ENCODE peak calls at places on chromosomes 16 and 17, in five cellular contexts. F is CD4-positive, alpha-beta T cell; J is uterus; U is breast epithelium; C is ascending aorta. R is an unnamed sample.
A peak's percentile ranks its signal among the peaks of the same experiment; 100 is the strongest.

GRCh38 chr16:22195695-22196558 is 10.2 kb upstream of the EEF2K start:
- DNase-seq in F (peak; percentile 87), J (peak; percentile 95), U (peak; percentile 96), C (peak; percentile 77), R (peak; percentile 96)

GRCh38 chr16:57775661-57776469 is 26.4 kb downstream of the KIFC3 start:
- DNase-seq in F (no peak), J (no peak), U (no peak), C (no peak), R (no peak)

GRCh38 chr16:13111747-13112146 is 210.3 kb downstream of the SHISA9 start:
- DNase-seq in F (no peak), J (no peak), U (no peak), C (no peak), R (no peak)

GRCh38 chr17:10790491-10791401 is 13.2 kb downstream of the TMEM238L start:
- DNase-seq in F (no peak), J (no peak), U (no peak), C (no peak), R (no peak)

GRCh38 chr17:43790311-43790940 is 10.2 kb downstream of the CFAP97D1 start:
- DNase-seq in F (no peak), J (no peak), U (no peak), C (no peak), R (no peak)

GRCh38 chr16:588639-588888 is 1.3 kb upstream of the RAB40C start:
- DNase-seq in F (no peak), J (no peak), U (no peak), C (no peak), R (no peak)

GRCh38 chr16:82293671-82294070 is 123.6 kb upstream of the MPHOSPH6 start:
- DNase-seq in F (no peak), J (no peak), U (no peak), C (no peak), R (no peak)

GRCh38 chr17:77768475-77768874 is 190.0 kb upstream of the TNRC6C start:
- DNase-seq in F (no peak), J (no peak), U (no peak), C (no peak), R (no peak)

DNA sequence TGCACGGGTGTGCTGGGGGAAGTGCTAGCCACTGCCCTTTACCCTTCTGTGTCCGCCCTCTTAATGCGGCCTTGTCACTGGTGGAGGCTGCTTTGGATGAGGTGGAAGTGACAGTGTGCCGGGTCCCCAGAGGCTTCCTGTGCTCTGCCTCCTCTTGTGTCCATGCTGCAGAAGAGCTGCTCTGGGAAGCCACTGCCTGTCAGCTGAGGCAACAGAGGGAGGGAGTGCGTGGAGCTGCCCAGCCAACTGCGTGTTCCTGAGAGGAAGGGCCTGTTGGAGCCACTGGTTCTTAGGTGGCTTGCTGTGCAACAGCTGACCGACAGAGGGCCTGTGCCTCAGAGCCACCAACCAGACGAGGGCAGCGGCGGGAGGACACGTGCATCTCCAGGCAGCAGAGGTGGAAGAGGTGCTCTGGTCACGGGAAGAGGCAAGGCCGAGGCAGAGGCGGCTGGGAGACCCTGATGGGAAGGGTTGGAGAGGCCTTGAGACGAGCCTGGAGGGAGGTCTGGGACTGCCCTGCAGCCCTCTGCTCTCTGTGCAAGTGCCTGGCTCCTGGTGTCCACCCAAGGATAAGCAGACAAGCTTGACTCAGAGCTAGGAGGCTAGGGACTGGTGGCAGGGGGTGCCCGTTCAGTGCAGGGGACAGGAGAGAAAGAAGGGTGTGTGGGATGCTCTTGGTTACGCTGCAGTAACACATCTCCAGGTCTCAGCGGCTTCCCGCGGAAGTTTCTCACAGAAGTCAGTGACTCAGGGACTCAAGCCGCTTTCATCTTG is 25.4 kb downstream of the B9D1 start:
- DNase-seq in F (no peak), J (peak; percentile 61), U (no peak), C (peak; percentile 27), R (no peak)
- TF ChIP-seq CTCF in F (no peak), J (peak; percentile 66), U (no peak), C (peak; percentile 69), R (peak; percentile 34)

DNA sequence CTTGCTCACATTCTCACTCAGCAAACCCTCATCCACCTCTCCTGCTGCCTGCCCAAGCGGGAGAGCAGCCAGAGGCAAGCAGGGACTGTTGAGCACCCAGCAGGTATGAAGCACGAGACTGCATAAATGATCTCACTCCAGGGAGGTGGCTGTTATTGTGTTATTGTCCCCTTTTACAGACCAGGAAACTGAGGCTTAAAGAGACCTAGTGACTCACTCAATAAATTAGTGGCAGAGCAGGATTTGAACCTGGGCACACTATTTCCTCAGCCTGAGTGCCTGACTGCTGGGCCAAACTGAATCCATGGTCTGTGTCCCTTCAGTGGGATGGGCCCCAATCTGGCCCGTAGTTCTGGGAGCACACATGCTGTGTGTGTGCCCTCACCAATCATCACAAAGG is 12.3 kb upstream of the MAP2K3 start:
- DNase-seq in F (no peak), J (no peak), U (no peak), C (no peak), R (no peak)
- TF ChIP-seq CTCF in F (no peak), J (no peak), U (no peak), C (no peak), R (no peak)

DNA sequence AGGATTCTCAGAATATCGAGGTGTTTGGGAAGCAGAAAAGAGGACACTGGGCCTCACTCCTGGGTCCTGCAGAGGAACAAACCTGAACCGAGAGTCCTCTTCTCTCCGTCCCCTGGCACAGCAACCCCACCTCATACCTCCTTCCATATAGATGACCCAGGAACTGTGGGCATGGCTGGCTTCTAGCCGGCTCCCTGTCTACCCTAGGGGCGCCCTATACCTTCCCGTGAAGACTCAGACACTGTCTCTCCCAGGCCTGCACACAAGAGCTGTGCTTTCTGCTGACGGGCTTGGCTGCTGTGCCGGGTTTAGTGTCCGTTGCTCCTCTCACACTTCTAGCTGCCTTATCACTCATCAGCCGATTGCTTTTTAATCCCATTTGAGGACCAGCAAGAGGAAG is 46.5 kb upstream of the CRISPLD2 start:
- DNase-seq in F (no peak), J (no peak), U (no peak), C (no peak), R (no peak)
- TF ChIP-seq CTCF in F (no peak), J (no peak), U (no peak), C (no peak), R (no peak)

GRCh38 chr16:9048302-9048700 is 43.1 kb upstream of the HAPSTR1 start:
- DNase-seq in F (no peak), J (no peak), U (no peak), C (no peak), R (no peak)

GRCh38 chr16:9053006-9053601 is 38.3 kb upstream of the HAPSTR1 start:
- DNase-seq in F (no peak), J (peak; percentile 24), U (no peak), C (no peak), R (peak; percentile 76)

GRCh38 chr16:9049241-9049640 is 42.2 kb upstream of the HAPSTR1 start:
- DNase-seq in F (no peak), J (no peak), U (no peak), C (no peak), R (no peak)

GRCh38 chr16:9047689-9048301 is 43.6 kb upstream of the HAPSTR1 start:
- DNase-seq in F (no peak), J (peak; percentile 87), U (peak; percentile 83), C (peak; percentile 93), R (no peak)

GRCh38 chr16:9050102-9050830 is 41.2 kb upstream of the HAPSTR1 start:
- DNase-seq in F (no peak), J (no peak), U (no peak), C (no peak), R (no peak)
- TF ChIP-seq CTCF in F (no peak), J (no peak), U (no peak), C (no peak), R (peak; percentile 68)

GRCh38 chr17:30477083-30477757 is at the start of gene GOSR1:
- DNase-seq in F (peak; percentile 85), J (peak; percentile 93), U (peak; percentile 95), C (peak; percentile 68), R (peak; percentile 92)
- TF ChIP-seq CTCF in F (peak; percentile 73), J (peak; percentile 82), U (peak; percentile 71), C (peak; percentile 66), R (peak; percentile 86)

R was measured in type B pancreatic cell.